ENCODE peak calls at places on chromosomes 4 and X, in five cellular contexts. T is heart right ventricle, N is OCI-LY7, P is progenitor cell of endocrine pancreas, X is dorsolateral prefrontal cortex. V is an unnamed sample.

GRCh38 chr4:172709376-172709775 is 459.2 kb upstream of the GALNT7 start:
- DNase-seq in X (no peak), P (no peak), N (no peak), T (no peak), V (no peak)

GRCh38 chrX:65821721-65822496 is 154.5 kb downstream of the MSN start:
- DNase-seq in T (peak), P (no peak), X (peak), N (no peak), V (no peak)

GRCh38 chr4:123102897-123103489 is 180.6 kb upstream of the NUDT6 start:
- DNase-seq in P (no peak), N (peak), T (no peak), X (no peak), V (no peak)

GRCh38 chrX:115690554-115691216 is 129.7 kb downstream of the PLS3 start:
- DNase-seq in T (no peak), N (peak), P (peak), X (peak), V (peak)

GRCh38 chr4:111501946-111502345 is 643.3 kb upstream of the FAM241A start:
- DNase-seq in N (no peak), T (no peak), P (no peak), X (no peak), V (no peak)

GRCh38 chr4:98469776-98470175 is 188.6 kb downstream of the TSPAN5 start:
- DNase-seq in X (no peak), T (no peak), N (no peak), P (no peak), V (no peak)

GRCh38 chrX:72644946-72645345 is 69.2 kb downstream of the PHKA1 start:
- DNase-seq in T (no peak), N (no peak), P (no peak), X (no peak), V (no peak)

GRCh38 chr4:149443537-149443936 is 372.1 kb downstream of the IQCM start:
- DNase-seq in N (no peak), P (no peak), X (no peak), T (no peak), V (no peak)

GRCh38 chr4:103076777-103077347 is 301 bp upstream of the SLC9B2 start:
- DNase-seq in X (no peak), N (peak), P (no peak), T (no peak), V (no peak)

GRCh38 chrX:77070108-77070918 is 376.9 kb upstream of the FGF16 start:
- DNase-seq in P (no peak), X (no peak), N (peak), T (no peak), V (no peak)

GRCh38 chr4:155179216-155179615 is 29.2 kb upstream of the NPY2R start:
- DNase-seq in X (no peak), T (no peak), N (no peak), P (no peak), V (no peak)

GRCh38 chr4:158535130-158535614 is 13.5 kb downstream of the RXFP1 start:
- DNase-seq in N (no peak), T (no peak), P (no peak), X (no peak), V (no peak)

GRCh38 chr4:186859420-186859819 is 135.8 kb upstream of the FAT1 start:
- DNase-seq in T (no peak), N (no peak), P (no peak), X (no peak), V (no peak)

GRCh38 chr4:138953962-138954371 is 61.6 kb upstream of the NOCT start:
- DNase-seq in N (no peak), T (no peak), X (no peak), P (no peak), V (peak)

GRCh38 chr4:185101354-185101890 is 41.6 kb upstream of the SLC25A4 start:
- DNase-seq in N (no peak), P (no peak), T (no peak), X (no peak), V (no peak)

GRCh38 chr4:165873298-165874071 is 448 bp downstream of the TLL1 start:
- DNase-seq in X (peak), P (peak), N (no peak), T (peak), V (no peak)

GRCh38 chr4:22237155-22237751 is 278.6 kb downstream of the ADGRA3 start:
- DNase-seq in X (no peak), T (peak), N (no peak), P (peak), V (no peak)

GRCh38 chr4:3178351-3178750 is 70.6 kb upstream of the MSANTD1 start:
- DNase-seq in X (no peak), T (no peak), N (no peak), P (no peak), V (no peak)

GRCh38 chr4:4564522-4564921 is 22.7 kb upstream of the STX18 start:
- DNase-seq in X (no peak), P (no peak), T (no peak), N (no peak), V (no peak)

GRCh38 chrX:21741869-21742701 is 15.8 kb downstream of the SMPX start:
- DNase-seq in T (no peak), X (no peak), P (no peak), N (no peak), V (peak)

GRCh38 chr4:110020681-110021443 is 108.2 kb downstream of the EGF start:
- DNase-seq in X (no peak), N (no peak), T (no peak), P (no peak), V (no peak)

GRCh38 chr4:182655321-182655720 is 261.9 kb downstream of the DCTD start:
- DNase-seq in T (no peak), N (no peak), X (no peak), P (no peak), V (no peak)

GRCh38 chr4:182807841-182808548 is 109.2 kb downstream of the DCTD start:
- DNase-seq in X (no peak), T (no peak), P (no peak), N (no peak), V (no peak)

GRCh38 chrX:155215443-155216178 is 649 bp upstream of the VBP1 start:
- DNase-seq in T (no peak), X (no peak), N (no peak), P (no peak), V (no peak)

GRCh38 chr4:88054909-88055308 is 47.5 kb downstream of the PKD2 start:
- DNase-seq in P (no peak), N (peak), T (no peak), X (no peak), V (peak)

GRCh38 chrX:74249963-74250362 is 54.0 kb upstream of the ZCCHC13 start:
- DNase-seq in N (no peak), T (no peak), P (no peak), X (no peak), V (no peak)

GRCh38 chr4:144754562-144755410 is 108.8 kb downstream of the HHIP start:
- DNase-seq in X (no peak), T (no peak), P (no peak), N (no peak), V (no peak)

GRCh38 chr4:1551211-1551610 is 132.9 kb downstream of the FAM53A start:
- DNase-seq in P (no peak), T (no peak), N (no peak), X (no peak), V (no peak)

GRCh38 chr4:113675731-113676707 is 85.5 kb downstream of the CAMK2D start:
- DNase-seq in T (no peak), N (no peak), X (no peak), P (no peak), V (no peak)

GRCh38 chrX:149950681-149951080 is 12.4 kb upstream of the EOLA2 start:
- DNase-seq in N (peak), T (no peak), P (no peak), X (no peak), V (no peak)

GRCh38 chr4:156734965-156735895 is 236.4 kb downstream of the PDGFC start:
- DNase-seq in X (no peak), T (no peak), P (no peak), N (no peak), V (no peak)

GRCh38 chrX:153639177-153640044 is 7.6 kb upstream of the DUSP9 start:
- DNase-seq in P (no peak), T (no peak), N (no peak), X (no peak), V (no peak)

GRCh38 chr4:4327652-4328121 is 37.6 kb downstream of the ZBTB49 start:
- DNase-seq in N (no peak), T (peak), X (no peak), P (peak), V (no peak)

GRCh38 chr4:184573701-184574100 is 75.5 kb downstream of the CASP3 start:
- DNase-seq in P (no peak), N (no peak), T (no peak), X (no peak), V (no peak)

GRCh38 chrX:148204195-148204594 is 223.1 kb downstream of the FMR1NB start:
- DNase-seq in T (no peak), P (no peak), X (no peak), N (peak), V (no peak)

GRCh38 chr4:102430511-102430910 is 70.6 kb upstream of the NFKB1 start:
- DNase-seq in P (no peak), T (no peak), X (no peak), N (no peak), V (no peak)

GRCh38 chr4:163344147-163345050 is 707 bp downstream of the NPY5R start:
- DNase-seq in P (peak), N (no peak), T (peak), X (no peak), V (no peak)

GRCh38 chrX:44570524-44570923 is 27.9 kb upstream of the FUNDC1 start:
- DNase-seq in T (no peak), X (no peak), P (no peak), N (no peak), V (no peak)

GRCh38 chrX:17642891-17643290 is 94.4 kb upstream of the SCML1 start:
- DNase-seq in X (no peak), N (no peak), P (no peak), T (no peak), V (no peak)

GRCh38 chrX:17643528-17643927 is 93.8 kb upstream of the SCML1 start:
- DNase-seq in P (no peak), T (no peak), N (no peak), X (no peak), V (no peak)

GRCh38 chrX:17638731-17639130 is 98.6 kb upstream of the SCML1 start:
- DNase-seq in T (no peak), N (no peak), P (no peak), X (no peak), V (no peak)

GRCh38 chrX:17644001-17644400 is 93.3 kb upstream of the SCML1 start:
- DNase-seq in X (no peak), P (no peak), T (no peak), N (no peak), V (no peak)
- TF ChIP-seq CTCF in X (no peak), P (no peak), T (no peak), N (no peak), V (no peak)

DNA sequence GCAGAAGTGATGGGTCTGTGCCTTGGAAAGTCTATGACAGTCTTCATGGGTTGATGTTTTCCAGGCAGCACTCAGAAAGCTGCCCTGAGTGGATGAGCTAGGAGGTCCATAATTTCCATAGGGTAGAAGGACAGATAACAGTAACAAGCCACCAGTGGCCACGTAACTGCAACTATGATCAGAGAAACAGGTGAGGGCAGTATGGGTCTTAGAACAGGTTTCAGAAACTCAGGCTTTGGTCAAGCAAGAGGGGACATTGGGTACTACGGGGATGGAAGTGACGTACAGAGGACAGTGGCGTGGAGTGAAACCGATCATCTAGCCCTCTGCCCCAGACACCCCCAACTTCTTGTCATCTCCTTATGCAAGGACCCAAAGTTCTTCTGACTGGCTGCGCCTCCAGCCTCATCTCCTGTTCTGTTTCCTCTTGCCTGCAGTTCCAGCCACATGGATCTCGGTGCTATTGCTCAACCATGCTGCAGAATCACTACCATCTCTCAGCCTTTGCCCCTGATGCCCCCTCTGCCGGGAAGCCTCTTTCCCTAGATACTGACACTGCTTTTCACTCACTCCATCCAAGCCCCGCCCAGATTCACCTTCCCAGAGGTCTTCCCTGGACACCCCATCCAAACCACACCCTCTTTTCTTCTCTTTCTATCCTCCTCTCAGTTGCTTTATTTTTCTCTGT is 123.4 kb downstream of the MFAP3L start:
- DNase-seq in T (no peak), N (no peak), P (no peak), X (no peak), V (no peak)
- TF ChIP-seq CTCF in T (peak), N (no peak), P (no peak), X (peak), V (no peak)

DNA sequence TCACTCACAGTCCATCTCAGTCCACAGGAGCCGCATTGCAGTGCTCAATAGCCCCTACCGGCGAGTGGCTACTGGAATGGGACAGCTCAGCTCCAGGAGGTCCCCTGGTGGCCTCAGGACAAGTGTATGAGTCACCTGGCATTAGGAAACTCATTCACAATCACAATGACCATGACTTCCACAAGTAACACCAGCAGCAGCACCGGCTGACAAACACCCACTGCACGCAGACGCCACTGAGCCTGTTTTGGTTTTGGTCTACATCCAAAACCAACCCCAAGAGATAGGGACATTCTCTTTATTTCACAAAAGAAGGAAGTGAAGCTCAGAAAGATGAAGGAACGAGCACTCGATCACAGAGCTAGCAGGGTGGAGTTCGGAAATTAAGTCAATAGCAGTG is 8.1 kb downstream of the JAKMIP1 start:
- DNase-seq in P (no peak), T (no peak), N (no peak), X (no peak), V (no peak)
- TF ChIP-seq CTCF in P (no peak), T (no peak), N (no peak), X (no peak), V (no peak)

DNA sequence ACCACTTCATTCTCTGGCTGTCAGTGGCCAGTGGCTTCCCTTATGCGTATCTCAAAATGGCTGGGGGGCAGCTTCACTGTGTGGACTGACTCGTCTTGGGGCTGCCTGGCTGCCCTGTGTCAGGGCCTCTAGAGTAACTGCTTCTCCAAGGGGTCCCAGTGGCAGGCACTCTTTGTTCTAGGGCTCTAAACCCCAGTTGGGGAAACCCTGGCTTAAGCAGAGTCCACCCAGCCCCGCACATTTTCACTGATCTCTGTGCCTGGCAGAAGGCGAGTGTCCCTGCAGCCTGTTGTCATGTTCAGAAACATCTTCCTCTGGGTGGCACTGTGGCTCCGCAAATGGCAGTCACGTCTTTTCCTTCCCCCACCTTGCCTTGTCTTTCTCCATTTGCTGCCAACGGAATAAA is 59.7 kb downstream of the NBDY start:
- DNase-seq in X (peak), T (no peak), N (peak), P (no peak), V (no peak)
- TF ChIP-seq CTCF in X (peak), T (no peak), N (peak), P (no peak), V (peak)

DNA sequence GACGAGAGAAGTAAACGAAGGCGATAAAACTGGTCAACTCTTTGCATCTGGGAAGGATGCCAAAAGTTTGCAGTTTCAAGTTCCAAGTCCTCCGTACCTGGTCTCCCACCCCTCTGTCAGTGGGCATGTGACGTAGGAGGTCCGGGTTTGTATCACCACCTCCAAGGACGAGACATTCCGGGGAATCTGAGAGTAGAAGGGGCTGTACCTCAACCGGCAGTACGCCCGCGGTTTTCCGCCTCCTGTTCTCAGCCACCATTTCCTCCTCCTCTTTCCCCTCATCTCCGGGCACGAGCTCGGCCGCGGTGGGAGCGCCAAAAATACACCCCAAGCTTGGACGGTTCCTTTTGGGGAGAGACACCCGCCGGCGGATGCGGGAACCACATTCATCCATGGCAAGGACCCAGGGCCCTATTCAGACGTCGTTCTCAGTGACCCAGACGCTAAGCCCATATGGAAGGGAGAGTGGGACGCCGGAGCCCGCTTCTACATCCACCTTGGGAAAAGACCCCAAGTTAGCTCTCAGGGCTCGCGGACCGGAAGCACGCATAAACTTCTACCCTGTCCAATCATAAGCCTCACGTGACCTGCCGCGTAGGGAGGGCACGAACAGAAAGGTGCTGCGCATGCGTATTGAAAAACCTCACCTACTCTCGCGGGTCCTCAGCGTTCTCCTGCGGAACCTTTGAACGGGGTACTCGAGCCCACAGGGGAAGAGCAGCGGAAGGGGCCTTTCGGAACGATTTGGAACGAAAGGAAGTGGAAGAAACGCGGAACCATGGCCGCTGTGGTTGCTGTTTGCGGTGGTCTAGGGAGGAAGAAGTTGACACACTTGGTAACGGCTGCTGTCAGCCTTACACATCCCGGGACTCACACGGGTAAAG is at the start of the genes HELQ and MRPS18C:
- DNase-seq in P (peak), N (peak), T (peak), X (peak), V (peak)
- TF ChIP-seq CTCF in P (no peak), N (peak), T (peak), X (peak), V (peak)

DNA sequence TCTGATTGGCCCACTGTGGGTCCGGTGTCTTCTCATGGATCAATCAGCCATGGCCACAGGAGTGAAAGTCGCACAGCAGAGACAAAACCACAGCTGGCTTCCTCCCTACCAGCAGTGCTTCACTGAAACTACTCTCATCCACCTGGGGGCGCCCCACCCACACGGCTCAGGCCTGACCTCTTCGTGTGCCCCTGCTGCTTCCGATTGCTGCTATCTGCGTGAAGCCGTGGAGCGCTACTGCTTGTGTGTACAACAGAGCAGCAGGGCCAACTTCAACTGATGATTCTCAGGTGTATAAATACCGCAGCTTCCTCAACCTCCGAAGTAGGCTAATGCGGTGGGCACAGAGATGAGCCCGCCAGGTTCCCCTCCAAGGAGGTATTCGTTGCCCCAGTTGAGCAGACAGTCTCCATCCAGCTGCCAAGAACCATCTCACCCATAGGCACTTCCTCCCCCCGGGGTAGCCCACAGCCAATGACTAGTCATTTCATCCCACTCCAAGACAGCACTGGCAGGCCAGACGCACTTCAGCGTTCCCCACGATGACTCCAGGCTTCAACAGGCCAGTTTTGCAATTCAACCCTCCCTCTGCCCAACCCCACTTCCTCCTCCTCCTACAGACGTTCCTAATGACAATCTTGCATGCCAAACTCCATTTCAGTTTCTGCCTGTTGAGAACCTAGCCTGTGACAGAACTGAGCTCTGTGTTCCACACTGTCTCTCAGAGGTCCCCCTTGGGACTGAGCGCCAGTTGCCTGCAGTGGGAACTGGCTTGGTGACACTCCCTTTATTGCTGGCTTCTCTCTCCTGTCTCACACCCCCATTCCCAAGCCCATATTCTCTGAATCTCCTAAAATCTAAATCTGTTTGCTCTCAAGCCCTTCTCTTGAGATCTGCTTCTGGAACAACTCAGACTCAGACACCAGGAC is 41.3 kb upstream of the ATP6AP2 start:
- DNase-seq in N (peak), X (no peak), T (peak), P (no peak), V (peak)
- TF ChIP-seq CTCF in N (peak), X (no peak), T (no peak), P (peak), V (no peak)

V was measured in tibial nerve.